ENCODE peak calls at places on chromosomes 1 and 21, in five cellular contexts. O is HFF-Myc; Q is transverse colon; Y is CD4-positive, alpha-beta T cell; A is GM10248. L is an unnamed sample.

GRCh38 chr1:230816018-230816417 is 52.3 kb downstream of the C1orf198 start:
- DNase-seq in O (no peak), Q (no peak), Y (no peak), A (no peak), L (no peak)

GRCh38 chr1:161954466-161954865 is 69.2 kb downstream of the OLFML2B start:
- DNase-seq in O (no peak), Q (no peak), Y (no peak), A (no peak), L (no peak)

GRCh38 chr1:206506803-206507394 is 432 bp upstream of the RASSF5 start:
- DNase-seq in O (no peak), Q (peak), Y (no peak), A (peak), L (no peak)

GRCh38 chr1:197399691-197400521 is 131.9 kb downstream of the CRB1 start:
- DNase-seq in O (peak), Q (no peak), Y (no peak), A (peak), L (peak)

GRCh38 chr21:45108808-45109800 is 34.7 kb downstream of the ADARB1 start:
- DNase-seq in O (no peak), Q (no peak), Y (no peak), A (no peak), L (peak)

GRCh38 chr1:12678820-12679219 is 34.9 kb downstream of the AADACL4 start:
- DNase-seq in O (no peak), Q (no peak), Y (no peak), A (no peak), L (no peak)

GRCh38 chr1:165439287-165439686 is 5.6 kb downstream of the RXRG start:
- DNase-seq in O (no peak), Q (no peak), Y (no peak), A (no peak), L (no peak)

GRCh38 chr1:119676571-119677206 is 28.6 kb upstream of the ZNF697 start:
- DNase-seq in O (no peak), Q (no peak), Y (no peak), A (no peak), L (no peak)

GRCh38 chr1:101165944-101166343 is 70.9 kb upstream of the S1PR1 start:
- DNase-seq in O (no peak), Q (no peak), Y (no peak), A (no peak), L (no peak)

GRCh38 chr1:101166583-101167120 is 70.2 kb upstream of the S1PR1 start:
- DNase-seq in O (no peak), Q (no peak), Y (no peak), A (no peak), L (no peak)

GRCh38 chr1:101164776-101165175 is 72.0 kb upstream of the S1PR1 start:
- DNase-seq in O (no peak), Q (no peak), Y (no peak), A (no peak), L (no peak)

GRCh38 chr1:101163406-101163770 is 73.4 kb upstream of the S1PR1 start:
- DNase-seq in O (no peak), Q (no peak), Y (no peak), A (no peak), L (no peak)

GRCh38 chr1:101165514-101165913 is 71.3 kb upstream of the S1PR1 start:
- DNase-seq in O (no peak), Q (no peak), Y (no peak), A (no peak), L (no peak)
- TF ChIP-seq CTCF in O (no peak), Q (no peak), Y (no peak), A (no peak), L (no peak)

GRCh38 chr1:5481889-5482288 is 510.3 kb downstream of the NPHP4 start:
- DNase-seq in O (no peak), Q (no peak), Y (peak), A (no peak), L (no peak)
- TF ChIP-seq CTCF in O (no peak), Q (peak), Y (peak), A (peak), L (no peak)

DNA sequence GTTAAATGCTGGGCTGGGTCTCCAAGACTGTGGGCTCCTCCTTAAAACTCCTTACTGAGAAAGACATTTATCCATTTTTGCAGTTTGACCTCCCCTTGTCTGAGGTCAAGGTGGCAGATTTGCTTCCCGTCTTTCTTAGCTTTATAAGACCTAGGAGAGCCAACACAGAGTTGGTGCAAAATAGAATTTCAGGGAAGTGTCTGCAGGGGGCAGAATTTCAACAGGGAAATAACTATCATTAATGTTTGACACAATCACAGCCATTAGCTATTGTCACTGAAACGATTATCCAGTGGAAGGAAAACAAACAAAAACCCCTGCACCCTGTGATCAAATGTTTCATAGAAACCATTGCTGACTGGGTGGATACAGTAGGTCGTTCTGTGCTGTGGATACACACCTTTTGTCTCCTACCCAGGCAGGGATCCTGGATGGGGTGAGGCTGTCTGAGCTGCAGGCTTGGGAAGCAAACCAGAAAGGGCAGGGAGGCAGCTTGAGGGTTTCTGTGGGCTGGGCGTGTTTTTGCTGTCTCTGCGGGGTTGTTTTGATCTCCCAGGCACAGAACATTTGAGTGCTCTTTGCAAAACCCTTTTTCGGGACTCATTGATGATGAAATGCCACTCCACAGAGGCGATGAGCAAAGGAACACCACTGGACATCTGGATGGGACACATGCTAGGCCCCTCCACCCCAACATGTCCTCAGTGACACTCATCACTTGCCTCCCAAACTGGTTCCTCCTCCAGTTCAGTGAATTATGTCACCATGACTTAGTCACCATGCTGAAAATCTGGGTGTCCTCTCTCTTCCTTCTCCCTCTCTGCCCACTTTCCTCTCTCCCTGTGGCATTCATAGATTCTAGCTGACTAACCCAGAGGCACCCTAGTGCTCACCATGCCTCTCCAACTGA is 94.2 kb upstream of the SERBP1 start:
- DNase-seq in O (no peak), Q (no peak), Y (no peak), A (no peak), L (no peak)
- TF ChIP-seq CTCF in O (no peak), Q (no peak), Y (no peak), A (no peak), L (peak)

GRCh38 chr1:193519922-193520321 is 333.5 kb upstream of the B3GALT2 start:
- DNase-seq in O (no peak), Q (no peak), Y (no peak), A (no peak), L (no peak)
- TF ChIP-seq CTCF in O (no peak), Q (no peak), Y (no peak), A (no peak), L (no peak)

DNA sequence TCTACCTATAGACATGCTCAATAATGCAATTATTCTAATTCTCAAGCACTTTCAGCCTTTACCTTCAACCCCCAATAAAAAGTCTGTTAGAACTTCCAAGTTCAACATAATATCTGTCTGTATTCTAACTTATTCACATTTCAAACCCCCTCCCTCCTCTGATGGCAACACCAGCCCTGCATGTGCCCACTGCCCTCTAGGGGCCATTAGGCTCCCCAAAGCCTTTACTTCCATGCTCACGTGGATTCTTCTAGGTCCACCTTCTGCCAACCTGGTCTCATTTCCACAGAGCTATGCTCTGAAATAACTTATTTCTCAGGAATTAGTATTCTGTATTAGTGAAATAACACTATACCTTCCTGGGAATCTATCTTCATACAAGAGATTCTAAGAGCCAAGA is 22.2 kb upstream of the KPRP start:
- DNase-seq in O (no peak), Q (no peak), Y (no peak), A (no peak), L (no peak)
- TF ChIP-seq CTCF in O (no peak), Q (no peak), Y (no peak), A (peak), L (peak)

GRCh38 chr21:31187499-31187898 is 149.2 kb upstream of the KRTAP19-8 start:
- DNase-seq in O (no peak), Q (no peak), Y (no peak), A (no peak), L (no peak)
- TF ChIP-seq CTCF in O (no peak), Q (no peak), Y (no peak), A (no peak), L (no peak)

DNA sequence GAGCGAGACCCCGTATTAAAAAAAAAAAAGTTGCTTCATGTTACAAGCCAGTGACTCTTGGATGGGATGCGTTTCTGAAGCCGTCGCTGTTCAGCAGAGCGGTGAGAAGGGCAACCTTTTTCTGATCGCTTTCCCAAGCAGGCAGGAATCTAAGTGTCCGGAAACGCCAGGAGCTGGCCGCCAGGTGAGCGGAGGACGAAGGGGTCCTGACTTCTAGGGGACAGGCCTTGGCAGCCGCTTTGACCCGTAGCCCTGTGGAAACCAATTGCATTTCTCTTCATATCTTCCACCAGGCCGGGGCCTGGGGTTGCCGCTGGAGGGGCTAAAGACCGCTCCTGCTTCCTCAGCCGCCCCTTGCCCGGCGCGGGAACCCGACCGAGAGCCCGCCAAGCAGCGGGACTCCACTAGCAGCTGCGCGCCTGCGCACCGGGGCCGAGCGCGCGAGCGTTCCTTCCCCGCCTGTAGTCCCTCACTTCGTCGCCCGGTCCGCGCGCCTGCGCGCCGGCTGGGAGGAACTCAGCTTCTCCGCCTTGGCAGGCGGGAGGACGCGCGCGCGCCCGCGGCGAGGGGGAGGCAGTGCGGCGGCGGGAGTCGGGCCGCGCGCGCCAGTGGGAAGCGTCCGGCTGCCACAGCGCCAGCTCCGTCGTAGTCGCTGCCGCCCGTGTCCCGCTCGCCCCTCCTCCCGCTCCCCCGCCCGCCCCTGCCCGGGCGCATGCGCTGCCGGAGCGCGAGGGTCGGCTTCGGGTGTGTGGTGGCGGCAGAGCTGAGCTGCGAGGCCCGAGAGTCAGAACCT is at the start of gene SPEN:
- DNase-seq in O (peak), Q (peak), Y (peak), A (peak), L (peak)
- TF ChIP-seq CTCF in O (no peak), Q (peak), Y (no peak), A (no peak), L (no peak)

DNA sequence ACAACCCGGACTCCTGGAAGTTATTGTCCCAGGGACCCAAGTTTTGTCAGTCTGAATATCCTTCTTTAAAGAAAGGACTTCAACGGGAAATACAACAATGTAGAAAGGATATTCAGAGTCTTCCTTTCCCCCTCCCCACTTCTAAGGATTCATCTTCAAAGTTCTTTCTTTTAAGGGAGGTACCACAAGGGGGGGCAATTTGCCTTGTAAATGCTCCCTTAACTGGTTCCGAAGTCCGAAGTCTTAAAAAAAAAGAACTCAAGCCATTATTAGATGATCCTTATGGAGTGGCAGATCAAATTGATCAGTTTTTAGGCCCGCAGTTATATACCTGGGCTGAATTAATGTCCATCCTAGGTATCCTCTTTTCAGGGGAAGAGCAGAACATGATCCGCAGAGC is 47.0 kb downstream of the SERINC2 start:
- DNase-seq in O (no peak), Q (no peak), Y (no peak), A (no peak), L (no peak)
- TF ChIP-seq CTCF in O (peak), Q (peak), Y (no peak), A (no peak), L (peak)

GRCh38 chr1:31435471-31436409 is 22.7 kb downstream of the SERINC2 start:
- DNase-seq in O (no peak), Q (no peak), Y (no peak), A (no peak), L (no peak)
- TF ChIP-seq CTCF in O (no peak), Q (no peak), Y (no peak), A (no peak), L (no peak)

L was measured in DND-41.